ENCODE peak calls at places on chromosomes 11 and 22, in seven cellular contexts. One of them, this sample, is unnamed.

GRCh38 chr11:97732011-97732632 is 1288.6 kb upstream of the CNTN5 start:
- DNase-seq in mesendoderm: no peak
- DNase-seq in IMR-90: no peak
- DNase-seq in H1: no peak
- DNase-seq in mesenchymal stem cell: no peak
- DNase-seq in trophoblast cell: no peak
- DNase-seq in H9: no peak
- DNase-seq in this sample: no peak

GRCh38 chr11:90332415-90332814 is 109.6 kb upstream of the CHORDC1 start:
- DNase-seq in mesendoderm: no peak
- DNase-seq in IMR-90: no peak
- DNase-seq in H1: no peak
- DNase-seq in mesenchymal stem cell: no peak
- DNase-seq in trophoblast cell: no peak
- DNase-seq in H9: no peak
- DNase-seq in this sample: no peak

GRCh38 chr22:31857247-31857646 is 87.1 kb upstream of the YWHAH start:
- DNase-seq in mesendoderm: peak; percentile 96
- DNase-seq in IMR-90: no peak
- DNase-seq in H1: peak; percentile 76
- DNase-seq in mesenchymal stem cell: no peak
- DNase-seq in trophoblast cell: no peak
- DNase-seq in H9: peak; percentile 93
- DNase-seq in this sample: peak; percentile 65

GRCh38 chr11:119678351-119678750 is 50.6 kb downstream of the NECTIN1 start:
- DNase-seq in mesendoderm: no peak
- DNase-seq in IMR-90: no peak
- DNase-seq in H1: no peak
- DNase-seq in mesenchymal stem cell: no peak
- DNase-seq in trophoblast cell: no peak
- DNase-seq in H9: no peak
- DNase-seq in this sample: no peak

GRCh38 chr11:131495417-131495816 is 125.0 kb downstream of the NTM start:
- DNase-seq in mesendoderm: no peak
- DNase-seq in IMR-90: no peak
- DNase-seq in H1: no peak
- DNase-seq in mesenchymal stem cell: no peak
- DNase-seq in trophoblast cell: no peak
- DNase-seq in H9: no peak
- DNase-seq in this sample: no peak

GRCh38 chr11:118910309-118911112 is 15.2 kb downstream of the BCL9L start:
- DNase-seq in mesendoderm: peak; percentile 96
- DNase-seq in IMR-90: peak; percentile 92
- DNase-seq in H1: peak; percentile 79
- DNase-seq in mesenchymal stem cell: peak; percentile 97
- DNase-seq in trophoblast cell: peak; percentile 93
- DNase-seq in H9: peak; percentile 94
- DNase-seq in this sample: no peak

GRCh38 chr11:18492888-18493287 is 33.9 kb downstream of the TSG101 start:
- DNase-seq in mesendoderm: no peak
- DNase-seq in IMR-90: no peak
- DNase-seq in H1: no peak
- DNase-seq in mesenchymal stem cell: no peak
- DNase-seq in trophoblast cell: no peak
- DNase-seq in H9: no peak
- DNase-seq in this sample: no peak

GRCh38 chr22:25692965-25693565 is 48.9 kb upstream of the MYO18B start:
- DNase-seq in mesendoderm: no peak
- DNase-seq in IMR-90: no peak
- DNase-seq in H1: no peak
- DNase-seq in mesenchymal stem cell: no peak
- DNase-seq in trophoblast cell: peak; percentile 77
- DNase-seq in H9: no peak
- DNase-seq in this sample: no peak

GRCh38 chr11:9758676-9759518 is 95.0 kb downstream of the SWAP70 start:
- DNase-seq in mesendoderm: peak; percentile 86
- DNase-seq in IMR-90: peak; percentile 64
- DNase-seq in H1: peak; percentile 79
- DNase-seq in mesenchymal stem cell: peak; percentile 88
- DNase-seq in trophoblast cell: peak; percentile 87
- DNase-seq in H9: peak; percentile 64
- DNase-seq in this sample: no peak

GRCh38 chr22:19984201-19984753 is 32.3 kb downstream of the ARVCF start:
- DNase-seq in mesendoderm: peak; percentile 79
- DNase-seq in IMR-90: peak; percentile 79
- DNase-seq in H1: no peak
- DNase-seq in mesenchymal stem cell: peak; percentile 78
- DNase-seq in trophoblast cell: peak; percentile 60
- DNase-seq in H9: no peak
- DNase-seq in this sample: no peak

GRCh38 chr22:17929909-17930308 is 94.5 kb downstream of the MICAL3 start:
- DNase-seq in mesendoderm: no peak
- DNase-seq in IMR-90: no peak
- DNase-seq in H1: no peak
- DNase-seq in mesenchymal stem cell: no peak
- DNase-seq in trophoblast cell: no peak
- DNase-seq in H9: no peak
- DNase-seq in this sample: no peak

GRCh38 chr11:16750417-16750816 is 12.0 kb downstream of the C11orf58 start:
- DNase-seq in mesendoderm: no peak
- DNase-seq in IMR-90: no peak
- DNase-seq in H1: no peak
- DNase-seq in mesenchymal stem cell: no peak
- DNase-seq in trophoblast cell: no peak
- DNase-seq in H9: no peak
- DNase-seq in this sample: no peak

GRCh38 chr11:110186867-110187266 is 93.7 kb downstream of the ZC3H12C start:
- DNase-seq in mesendoderm: no peak
- DNase-seq in IMR-90: no peak
- DNase-seq in H1: no peak
- DNase-seq in mesenchymal stem cell: no peak
- DNase-seq in trophoblast cell: no peak
- DNase-seq in H9: no peak
- DNase-seq in this sample: no peak

GRCh38 chr11:110186456-110186855 is 93.3 kb downstream of the ZC3H12C start:
- DNase-seq in mesendoderm: no peak
- DNase-seq in IMR-90: no peak
- DNase-seq in H1: no peak
- DNase-seq in mesenchymal stem cell: no peak
- DNase-seq in trophoblast cell: no peak
- DNase-seq in H9: no peak
- DNase-seq in this sample: no peak

GRCh38 chr11:110185599-110185998 is 92.4 kb downstream of the ZC3H12C start:
- DNase-seq in mesendoderm: no peak
- DNase-seq in IMR-90: no peak
- DNase-seq in H1: no peak
- DNase-seq in mesenchymal stem cell: no peak
- DNase-seq in trophoblast cell: no peak
- DNase-seq in H9: no peak
- DNase-seq in this sample: no peak

GRCh38 chr11:110184974-110185597 is 91.9 kb downstream of the ZC3H12C start:
- DNase-seq in mesendoderm: no peak
- DNase-seq in IMR-90: peak; percentile 83
- DNase-seq in H1: no peak
- DNase-seq in mesenchymal stem cell: peak; percentile 45
- DNase-seq in trophoblast cell: no peak
- DNase-seq in H9: no peak
- DNase-seq in this sample: no peak

DNA sequence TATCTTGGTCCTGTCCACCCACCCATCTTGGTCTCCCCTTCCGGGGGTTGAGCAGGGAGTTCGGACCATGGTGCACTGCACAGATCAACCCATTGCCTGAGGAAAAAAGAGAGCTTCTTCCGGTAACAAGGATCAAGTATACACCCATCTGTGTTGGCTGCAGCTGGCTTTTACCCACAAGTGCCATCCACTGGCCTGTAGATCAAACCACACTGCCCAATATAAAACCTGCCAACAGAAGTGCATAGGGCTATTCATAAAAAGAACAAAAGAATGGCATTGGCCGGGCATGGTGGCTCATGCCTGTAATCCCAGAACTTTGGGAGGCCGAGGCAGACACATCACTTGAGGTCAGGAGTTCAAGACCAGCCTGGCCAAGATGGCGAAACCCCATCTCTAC is 94.5 kb downstream of the ZC3H12C start:
- DNase-seq in mesendoderm: no peak
- DNase-seq in IMR-90: no peak
- DNase-seq in H1: no peak
- DNase-seq in mesenchymal stem cell: no peak
- DNase-seq in trophoblast cell: no peak
- DNase-seq in H9: no peak
- DNase-seq in this sample: no peak
- H3K4me1 ChIP-seq in mesendoderm: no peaks in the 10 kb centered on the region
- H3K4me1 ChIP-seq in IMR-90: peaks cover 5% of the 10 kb centered on the region
- H3K4me1 ChIP-seq in H1: peaks cover 8% of the 10 kb centered on the region
- H3K4me1 ChIP-seq in mesenchymal stem cell: peaks cover 16% of the 10 kb centered on the region
- H3K4me1 ChIP-seq in trophoblast cell: no peaks in the 10 kb centered on the region
- H3K4me1 ChIP-seq in H9: peaks cover 15% of the 10 kb centered on the region
- H3K4me1 ChIP-seq in this sample: no peaks in the 10 kb centered on the region

GRCh38 chr11:206516-207212 is 535 bp downstream of the BET1L start:
- DNase-seq in mesendoderm: peak; percentile 16
- DNase-seq in IMR-90: no peak
- DNase-seq in H1: peak; percentile 50
- DNase-seq in mesenchymal stem cell: peak; percentile 42
- DNase-seq in trophoblast cell: no peak
- DNase-seq in H9: no peak
- DNase-seq in this sample: peak; percentile 12
- H3K18ac ChIP-seq in mesendoderm: peak overlapping the region; percentile 11
- H3K18ac ChIP-seq in IMR-90: no peak overlapping the region
- H3K18ac ChIP-seq in H1: peak overlapping the region; percentile 32
- H3K18ac ChIP-seq in mesenchymal stem cell: peak overlapping the region; percentile 99
- H3K18ac ChIP-seq in trophoblast cell: peak overlapping the region; percentile 96
- H3K18ac ChIP-seq in H9: peak overlapping the region; percentile 71
- H3K18ac ChIP-seq in this sample: peak overlapping the region; percentile 88

DNA sequence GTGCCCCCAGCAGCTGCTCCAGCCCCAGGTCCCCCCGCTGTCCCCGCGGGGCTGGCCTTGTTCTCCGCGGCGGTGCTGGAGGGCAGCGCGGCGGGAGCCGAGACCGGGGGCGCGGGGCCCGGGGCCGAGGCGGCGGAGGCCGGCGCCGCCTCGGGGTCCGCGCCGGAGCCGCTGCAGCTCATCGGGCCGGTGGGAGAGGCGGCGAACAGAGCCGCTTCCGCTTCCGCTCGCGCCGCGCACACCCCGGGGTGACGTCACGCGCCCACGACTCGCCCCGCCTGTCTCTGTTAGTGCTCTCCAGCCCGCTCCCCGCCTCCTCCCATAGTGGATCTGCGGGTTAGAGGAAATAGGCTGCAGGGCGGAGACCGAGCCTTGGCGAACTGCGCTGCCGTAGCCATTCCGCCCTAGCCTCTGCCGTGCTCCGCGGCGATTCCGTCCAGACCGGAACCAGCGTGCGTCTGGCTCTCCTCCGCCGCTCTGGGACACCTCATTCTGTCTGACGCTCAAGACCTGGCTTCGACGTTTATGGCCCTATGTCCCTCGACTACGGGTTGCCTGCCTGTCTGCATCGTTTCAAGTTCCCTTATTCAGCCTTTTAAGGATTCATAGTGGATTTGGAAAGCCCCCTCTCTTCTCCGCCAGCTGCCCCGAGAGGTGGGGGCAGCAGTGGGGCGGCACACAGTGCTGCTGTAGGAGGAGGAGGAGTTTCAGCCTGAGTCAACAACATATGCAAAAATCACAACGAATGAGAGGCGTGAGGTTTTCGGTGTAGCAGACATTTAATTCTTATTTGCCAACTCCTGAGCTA is at the start of gene TAF10:
- DNase-seq in mesendoderm: peak; percentile 97
- DNase-seq in IMR-90: peak; percentile 96
- DNase-seq in H1: peak; percentile 92
- DNase-seq in mesenchymal stem cell: peak; percentile 98
- DNase-seq in trophoblast cell: peak; percentile 97
- DNase-seq in H9: peak; percentile 96
- DNase-seq in this sample: peak; percentile 90
- H2BK5ac ChIP-seq in mesendoderm: peak within 1 kb of the TSS; percentile 98
- H2BK5ac ChIP-seq in IMR-90: peak within 1 kb of the TSS; percentile 99
- H2BK5ac ChIP-seq in H1: peak within 1 kb of the TSS; percentile 95
- H2BK5ac ChIP-seq in mesenchymal stem cell: peak within 1 kb of the TSS; percentile 71
- H2BK5ac ChIP-seq in trophoblast cell: peak within 1 kb of the TSS; percentile 79
- H2BK5ac ChIP-seq in H9: peak within 1 kb of the TSS; percentile 13
- H2BK5ac ChIP-seq in this sample: no peak within 1 kb of the TSS

DNA sequence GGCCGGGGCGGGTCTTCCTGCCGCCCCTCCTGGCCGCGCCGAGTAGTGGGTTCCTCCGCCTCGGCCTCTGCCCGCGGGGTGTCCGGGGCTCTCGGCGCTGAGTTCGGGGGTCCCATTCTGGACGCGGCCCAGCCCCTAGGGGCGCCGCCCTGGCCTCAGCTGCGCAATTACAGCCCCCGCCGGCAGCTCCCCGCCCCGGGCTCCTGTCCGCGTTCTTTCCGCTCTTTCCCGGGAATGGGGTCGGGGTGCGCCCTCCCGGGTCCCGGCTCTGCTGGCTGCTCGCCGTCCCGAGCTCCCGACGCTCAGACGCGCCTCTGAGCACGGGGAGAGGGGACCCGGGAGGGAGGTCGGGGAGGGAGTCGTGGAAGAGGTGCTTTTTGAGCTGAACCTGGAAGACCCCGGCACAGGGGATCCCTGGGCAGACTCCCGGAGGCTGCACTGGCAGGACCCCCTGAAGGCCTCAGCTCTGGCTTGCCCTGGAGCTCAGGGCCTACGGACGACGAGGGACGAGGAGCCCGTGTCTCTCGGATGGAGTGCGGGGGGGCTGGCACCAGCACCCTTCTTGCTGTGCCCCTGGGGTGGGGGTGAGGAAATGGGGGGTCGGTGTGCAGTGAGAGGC is 543 bp downstream of the TSPAN4 start:
- DNase-seq in mesendoderm: no peak
- DNase-seq in IMR-90: no peak
- DNase-seq in H1: no peak
- DNase-seq in mesenchymal stem cell: peak; percentile 48
- DNase-seq in trophoblast cell: no peak
- DNase-seq in H9: no peak
- DNase-seq in this sample: no peak
- H3K4me1 ChIP-seq in mesendoderm: peaks cover 5% of the 10 kb centered on the region
- H3K4me1 ChIP-seq in IMR-90: peaks cover 35% of the 10 kb centered on the region
- H3K4me1 ChIP-seq in H1: peaks cover 24% of the 10 kb centered on the region
- H3K4me1 ChIP-seq in mesenchymal stem cell: peaks cover 67% of the 10 kb centered on the region
- H3K4me1 ChIP-seq in trophoblast cell: peaks cover 19% of the 10 kb centered on the region
- H3K4me1 ChIP-seq in H9: peaks cover 2% of the 10 kb centered on the region
- H3K4me1 ChIP-seq in this sample: peaks cover 28% of the 10 kb centered on the region

GRCh38 chr11:13963949-13964770 is 1.6 kb downstream of the SPON1 start:
- DNase-seq in mesendoderm: peak; percentile 47
- DNase-seq in IMR-90: no peak
- DNase-seq in H1: peak; percentile 78
- DNase-seq in mesenchymal stem cell: no peak
- DNase-seq in trophoblast cell: no peak
- DNase-seq in H9: peak; percentile 48
- DNase-seq in this sample: no peak

GRCh38 chr11:13963169-13963948 is 836 bp downstream of the SPON1 start:
- DNase-seq in mesendoderm: peak; percentile 63
- DNase-seq in IMR-90: peak; percentile 17
- DNase-seq in H1: no peak
- DNase-seq in mesenchymal stem cell: peak; percentile 18
- DNase-seq in trophoblast cell: no peak
- DNase-seq in H9: peak; percentile 49
- DNase-seq in this sample: no peak

GRCh38 chr11:13965337-13965736 is 2.8 kb downstream of the SPON1 start:
- DNase-seq in mesendoderm: no peak
- DNase-seq in IMR-90: no peak
- DNase-seq in H1: no peak
- DNase-seq in mesenchymal stem cell: no peak
- DNase-seq in trophoblast cell: no peak
- DNase-seq in H9: peak; percentile 34
- DNase-seq in this sample: no peak

GRCh38 chr11:13964771-13965074 is 2.2 kb downstream of the SPON1 start:
- DNase-seq in mesendoderm: no peak
- DNase-seq in IMR-90: no peak
- DNase-seq in H1: no peak
- DNase-seq in mesenchymal stem cell: no peak
- DNase-seq in trophoblast cell: no peak
- DNase-seq in H9: no peak
- DNase-seq in this sample: no peak

GRCh38 chr11:13966486-13966885 is 4.0 kb downstream of the SPON1 start:
- DNase-seq in mesendoderm: no peak
- DNase-seq in IMR-90: no peak
- DNase-seq in H1: no peak
- DNase-seq in mesenchymal stem cell: no peak
- DNase-seq in trophoblast cell: no peak
- DNase-seq in H9: no peak
- DNase-seq in this sample: no peak
- H3K18ac ChIP-seq in mesendoderm: no peak overlapping the region
- H3K18ac ChIP-seq in IMR-90: no peak overlapping the region
- H3K18ac ChIP-seq in H1: no peak overlapping the region
- H3K18ac ChIP-seq in mesenchymal stem cell: no peak overlapping the region
- H3K18ac ChIP-seq in trophoblast cell: no peak overlapping the region
- H3K18ac ChIP-seq in H9: no peak overlapping the region
- H3K18ac ChIP-seq in this sample: no peak overlapping the region